ENCODE peak calls at places on chromosomes 5 and 9, in eight cellular contexts. F, R, L, P, E, K, M and C are unnamed samples.
A peak's percentile ranks its signal among the peaks of the same experiment; 100 is the strongest.

GRCh38 chr5:61330879-61331406 is 1.1 kb upstream of the ZSWIM6 start:
- DNase-seq in M (peak; percentile 81), L (peak; percentile 66), P (peak; percentile 83), R (peak; percentile 78), E (peak; percentile 83), K (peak; percentile 87), F (no peak), C (peak; percentile 79)

GRCh38 chr9:127567119-127567897 is 44.8 kb upstream of the STXBP1 start:
- DNase-seq in M (peak; percentile 85), E (peak; percentile 48), K (peak; percentile 88), R (peak; percentile 67), L (peak; percentile 77), F (no peak), P (no peak), C (peak; percentile 41)

GRCh38 chr5:177476531-177477233 is 3.2 kb upstream of the DBN1 start:
- DNase-seq in R (no peak), M (no peak), L (no peak), K (peak; percentile 95), P (no peak), E (peak; percentile 62), F (no peak), C (peak; percentile 56)

GRCh38 chr9:72577212-72577753 is 55.9 kb downstream of the TMC1 start:
- DNase-seq in R (no peak), F (no peak), K (no peak), P (no peak), E (peak; percentile 93), M (peak; percentile 60), L (peak; percentile 22), C (peak; percentile 81)

GRCh38 chr5:1447772-1448361 is 2.6 kb upstream of the SLC6A3 start:
- DNase-seq in R (no peak), P (no peak), K (no peak), M (no peak), F (no peak), E (no peak), L (no peak), C (no peak)

GRCh38 chr9:125523681-125524080 is 183.3 kb downstream of the MAPKAP1 start:
- DNase-seq in M (no peak), L (no peak), E (no peak), K (no peak), F (no peak), R (no peak), P (no peak), C (no peak)

GRCh38 chr5:35820720-35821119 is 36.0 kb upstream of the IL7R start:
- DNase-seq in K (no peak), P (no peak), F (no peak), M (no peak), L (no peak), R (no peak), E (no peak), C (no peak)

GRCh38 chr9:18061856-18062255 is 412.1 kb upstream of the ADAMTSL1 start:
- DNase-seq in E (peak; percentile 1), L (no peak), P (no peak), K (no peak), F (no peak), M (no peak), R (no peak), C (no peak)

GRCh38 chr5:150377964-150378694 is 20.6 kb downstream of the TCOF1 start:
- DNase-seq in E (peak; percentile 84), K (no peak), R (no peak), P (no peak), L (no peak), M (no peak), F (peak; percentile 97), C (peak; percentile 88)

GRCh38 chr5:174328626-174329299 is 283.3 kb downstream of the NSG2 start:
- DNase-seq in K (no peak), P (no peak), E (no peak), R (no peak), F (no peak), L (no peak), M (no peak), C (no peak)

GRCh38 chr9:122463828-122464632 is 13.7 kb downstream of the OR1J1 start:
- DNase-seq in E (no peak), P (peak; percentile 63), K (no peak), F (no peak), R (no peak), L (no peak), M (no peak), C (no peak)

GRCh38 chr9:84166828-84167400 is 173.6 kb downstream of the SLC28A3 start:
- DNase-seq in L (no peak), K (no peak), M (no peak), P (no peak), R (no peak), F (no peak), E (no peak), C (no peak)

GRCh38 chr5:91955610-91956009 is 572.5 kb upstream of the ARRDC3 start:
- DNase-seq in P (no peak), F (no peak), M (no peak), R (peak; percentile 32), E (no peak), L (peak; percentile 50), K (no peak), C (no peak)

GRCh38 chr5:78547731-78548189 is 100.8 kb downstream of the LHFPL2 start:
- DNase-seq in M (no peak), E (peak; percentile 100), P (no peak), K (peak; percentile 96), L (peak; percentile 94), F (peak; percentile 73), R (peak; percentile 84), C (peak; percentile 91)

GRCh38 chr9:76374702-76375543 is 19.3 kb downstream of the RFK start:
- DNase-seq in M (no peak), L (peak; percentile 81), E (peak; percentile 92), F (peak; percentile 63), K (peak; percentile 92), P (no peak), R (peak; percentile 66), C (peak; percentile 83)

GRCh38 chr5:435156-435790 is 7.7 kb upstream of the EXOC3 start:
- DNase-seq in M (no peak), E (no peak), P (no peak), K (peak; percentile 53), R (no peak), L (no peak), F (no peak), C (no peak)

GRCh38 chr9:21404146-21404545 is 4.8 kb upstream of the IFNA8 start:
- DNase-seq in R (no peak), L (no peak), M (no peak), F (no peak), P (no peak), K (no peak), E (no peak), C (no peak)

GRCh38 chr9:21398955-21399489 is 9.9 kb upstream of the IFNA8 start:
- DNase-seq in P (no peak), M (no peak), R (no peak), K (no peak), F (no peak), L (no peak), E (no peak), C (no peak)

GRCh38 chr9:21402387-21403247 is 6.3 kb upstream of the IFNA8 start:
- DNase-seq in E (no peak), F (no peak), L (no peak), M (no peak), R (no peak), K (no peak), P (no peak), C (no peak)
- TF ChIP-seq CTCF in E (no peak), F (no peak), L (no peak), M (no peak), R (no peak), K (no peak), P (no peak), C (no peak)

GRCh38 chr5:156474251-156474650 is 147.3 kb downstream of the SGCD start:
- DNase-seq in K (peak; percentile 72), F (no peak), M (no peak), R (peak; percentile 65), L (peak; percentile 45), E (peak; percentile 59), P (no peak), C (peak; percentile 12)
- H3K4me3 ChIP-seq in K (no peak overlapping the region), F (no peak overlapping the region), M (no peak overlapping the region), R (no peak overlapping the region), L (no peak overlapping the region), E (no peak overlapping the region), P (no peak overlapping the region), C (no peak overlapping the region)

DNA sequence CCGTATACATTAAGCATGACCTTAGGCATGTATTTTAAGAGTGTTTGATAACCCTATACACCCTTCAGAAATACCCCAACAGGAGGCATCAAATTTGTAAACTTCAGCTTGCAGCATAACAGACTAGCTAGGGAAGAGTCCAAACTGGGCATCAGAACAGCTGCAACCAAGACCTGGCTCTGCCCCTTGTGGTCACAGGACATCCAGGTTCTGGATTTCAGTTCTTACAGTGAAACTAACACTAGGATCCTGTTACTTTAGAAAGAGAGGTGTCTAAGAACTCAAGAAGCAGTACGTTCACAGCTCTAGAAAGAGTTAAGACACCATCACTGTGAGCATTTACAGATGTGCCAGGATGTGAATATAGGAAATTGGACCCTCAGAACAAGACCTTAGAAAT is 229.8 kb downstream of the BNC2 start:
- DNase-seq in M (no peak), K (no peak), L (no peak), P (no peak), R (no peak), F (no peak), E (peak; percentile 39), C (no peak)
- TF ChIP-seq CTCF in M (no peak), K (no peak), L (no peak), P (no peak), R (no peak), F (no peak), E (peak; percentile 37), C (peak; percentile 15)

GRCh38 chr9:135501261-135502167 is 1.0 kb downstream of the MRPS2 start:
- DNase-seq in E (no peak), K (peak; percentile 36), L (no peak), R (no peak), P (no peak), F (no peak), M (no peak), C (peak; percentile 50)

GRCh38 chr9:135499326-135500070 is 984 bp upstream of the MRPS2 start:
- DNase-seq in F (no peak), P (peak; percentile 87), R (peak; percentile 98), L (peak; percentile 96), E (peak; percentile 92), M (peak; percentile 87), K (peak; percentile 98), C (peak; percentile 82)

GRCh38 chr9:135502168-135502872 is 1.8 kb downstream of the MRPS2 start:
- DNase-seq in L (no peak), M (no peak), E (no peak), K (peak; percentile 46), R (peak; percentile 7), P (no peak), F (no peak), C (no peak)

GRCh38 chr9:135500071-135500524 is 384 bp upstream of the MRPS2 start:
- DNase-seq in M (no peak), E (peak; percentile 64), L (no peak), K (no peak), P (no peak), R (no peak), F (no peak), C (no peak)

DNA sequence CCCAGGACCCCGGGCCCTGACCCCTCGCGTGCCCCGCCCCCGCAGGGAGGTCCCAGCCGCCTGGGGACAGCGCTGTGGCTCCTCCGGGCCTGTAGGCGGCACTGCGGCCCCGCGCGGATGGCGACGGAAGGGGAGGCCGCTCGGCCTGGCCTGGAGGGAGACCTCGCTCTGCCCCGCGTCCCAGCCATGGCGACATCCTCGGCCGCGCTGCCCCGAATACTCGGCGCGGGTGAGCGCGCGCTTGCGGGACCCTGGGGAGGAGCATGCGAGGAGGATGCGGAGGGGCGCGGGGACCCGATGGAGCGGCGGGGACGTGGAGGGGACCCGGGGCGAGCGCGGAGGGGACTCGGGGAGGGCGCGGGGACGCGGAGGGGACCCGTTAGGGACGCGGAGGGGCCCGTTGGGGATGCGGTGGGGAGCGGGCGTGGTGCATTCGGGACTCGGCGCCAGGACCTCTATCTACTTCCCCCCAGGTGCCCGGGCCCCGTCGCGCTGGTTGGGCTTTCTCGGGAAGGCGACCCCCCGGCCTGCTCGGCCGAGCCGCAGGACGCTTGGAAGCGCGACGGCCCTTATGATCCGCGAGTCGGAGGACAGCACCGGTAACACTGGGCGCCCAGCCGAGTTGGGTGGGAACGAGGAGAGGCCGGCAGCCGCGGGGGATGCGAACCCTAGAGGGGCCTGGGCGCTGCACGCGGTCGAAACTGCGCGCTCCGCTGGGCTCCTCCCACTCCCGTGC is at the start of gene MRPS2:
- DNase-seq in P (peak; percentile 92), K (peak; percentile 93), M (peak; percentile 76), L (peak; percentile 89), E (peak; percentile 88), F (no peak), R (peak; percentile 89), C (peak; percentile 86)
- H3K4me3 ChIP-seq in P (peak within 1 kb of the TSS; percentile 78), K (peak within 1 kb of the TSS; percentile 94), M (peak within 1 kb of the TSS; percentile 98), L (peak within 1 kb of the TSS; percentile 82), E (peak within 1 kb of the TSS; percentile 81), F (peak within 1 kb of the TSS; percentile 80), R (peak within 1 kb of the TSS; percentile 94), C (peak within 1 kb of the TSS; percentile 77)